ENCODE peak calls at places on chromosomes 6 and 20, in five cellular contexts. W is astrocyte, A is mammary epithelial cell, E is PC-3, K is HepG2. C is an unnamed sample.

GRCh38 chr6:36033935-36034334 is 6.3 kb downstream of the MAPK14 start:
- DNase-seq in W (peak; percentile 41), A (peak; percentile 16), E (peak; percentile 12), K (no peak), C (no peak)

GRCh38 chr20:62688855-62689460 is 19.7 kb upstream of the NTSR1 start:
- DNase-seq in W (peak; percentile 6), A (peak; percentile 24), E (no peak), K (peak; percentile 29), C (no peak)

GRCh38 chr20:39849664-39850063 is 839.4 kb downstream of the MAFB start:
- DNase-seq in W (peak; percentile 93), A (peak; percentile 88), E (no peak), K (no peak), C (no peak)

GRCh38 chr6:166516256-166516655 is 70.2 kb downstream of the RAMACL start:
- DNase-seq in W (no peak), A (no peak), E (no peak), K (no peak), C (no peak)

GRCh38 chr6:137661601-137662000 is 167.4 kb upstream of the OLIG3 start:
- DNase-seq in W (no peak), A (peak; percentile 16), E (peak; percentile 54), K (peak; percentile 48), C (peak; percentile 62)

GRCh38 chr20:20448891-20449290 is 81.0 kb downstream of the INSM1 start:
- DNase-seq in W (no peak), A (no peak), E (no peak), K (no peak), C (no peak)

GRCh38 chr6:27126815-27127537 is 120.5 kb upstream of the PRSS16 start:
- DNase-seq in W (peak; percentile 75), A (peak; percentile 87), E (peak; percentile 95), K (peak; percentile 85), C (peak; percentile 88)

GRCh38 chr6:89708316-89708715 is 69.8 kb upstream of the LYRM2 start:
- DNase-seq in W (no peak), A (no peak), E (no peak), K (peak; percentile 39), C (no peak)

GRCh38 chr6:37433657-37434271 is 743 bp downstream of the CMTR1 start:
- DNase-seq in W (no peak), A (peak; percentile 39), E (no peak), K (peak; percentile 16), C (peak; percentile 46)

GRCh38 chr20:44442298-44443070 is 33.2 kb upstream of the TTPAL start:
- DNase-seq in W (no peak), A (no peak), E (no peak), K (no peak), C (no peak)

GRCh38 chr6:17470953-17471335 is 77.5 kb downstream of the CAP2 start:
- DNase-seq in W (peak; percentile 69), A (no peak), E (peak; percentile 9), K (no peak), C (no peak)

GRCh38 chr6:16406966-16407365 is 168.6 kb downstream of the GMPR start:
- DNase-seq in W (peak; percentile 32), A (no peak), E (no peak), K (no peak), C (no peak)

GRCh38 chr6:150528648-150529285 is 70.9 kb upstream of the PLEKHG1 start:
- DNase-seq in W (peak; percentile 53), A (peak; percentile 22), E (no peak), K (no peak), C (no peak)

GRCh38 chr6:97885844-97886243 is 602.8 kb upstream of the MMS22L start:
- DNase-seq in W (no peak), A (no peak), E (no peak), K (no peak), C (no peak)

GRCh38 chr6:147190556-147190955 is 13.7 kb upstream of the STXBP5 start:
- DNase-seq in W (peak; percentile 15), A (no peak), E (no peak), K (no peak), C (no peak)

GRCh38 chr6:33977606-33978438 is 168.1 kb downstream of the GRM4 start:
- DNase-seq in W (no peak), A (no peak), E (no peak), K (no peak), C (no peak)

GRCh38 chr20:10536531-10536930 is 101.4 kb downstream of the SLX4IP start:
- DNase-seq in W (no peak), A (no peak), E (peak; percentile 73), K (peak; percentile 61), C (peak; percentile 15)

GRCh38 chr6:158415666-158416065 is 103.4 kb downstream of the TULP4 start:
- DNase-seq in W (peak; percentile 63), A (no peak), E (no peak), K (no peak), C (no peak)

GRCh38 chr20:21388566-21388965 is 8.8 kb downstream of the NKX2-4 start:
- DNase-seq in W (no peak), A (no peak), E (no peak), K (no peak), C (no peak)

GRCh38 chr6:108559884-108560462 is 744 bp upstream of the FOXO3 start:
- DNase-seq in W (peak; percentile 78), A (peak; percentile 75), E (peak; percentile 50), K (peak; percentile 39), C (peak; percentile 65)

GRCh38 chr6:90816764-90817163 is 229.9 kb upstream of the MAP3K7 start:
- DNase-seq in W (no peak), A (no peak), E (no peak), K (no peak), C (no peak)

GRCh38 chr6:137882225-137882961 is 15.3 kb downstream of the TNFAIP3 start:
- DNase-seq in W (no peak), A (peak; percentile 44), E (no peak), K (no peak), C (no peak)

GRCh38 chr6:101853226-101853625 is 459.7 kb downstream of the GRIK2 start:
- DNase-seq in W (no peak), A (no peak), E (no peak), K (no peak), C (no peak)

GRCh38 chr6:113645576-113645970 is 211.6 kb upstream of the MARCKS start:
- DNase-seq in W (peak; percentile 99), A (peak; percentile 98), E (peak; percentile 74), K (peak; percentile 62), C (no peak)

GRCh38 chr6:26536571-26537159 is 1.5 kb upstream of the HMGN4 start:
- DNase-seq in W (peak; percentile 69), A (peak; percentile 26), E (peak; percentile 19), K (peak; percentile 35), C (peak; percentile 78)

GRCh38 chr6:118860880-118861279 is 33.1 kb upstream of the ASF1A start:
- DNase-seq in W (no peak), A (no peak), E (no peak), K (no peak), C (no peak)

GRCh38 chr6:118860363-118860762 is 33.6 kb upstream of the ASF1A start:
- DNase-seq in W (no peak), A (no peak), E (no peak), K (no peak), C (no peak)

GRCh38 chr6:118856301-118856700 is 37.7 kb upstream of the ASF1A start:
- DNase-seq in W (no peak), A (no peak), E (no peak), K (no peak), C (no peak)

GRCh38 chr6:118862443-118862842 is 31.5 kb upstream of the ASF1A start:
- DNase-seq in W (no peak), A (no peak), E (no peak), K (no peak), C (no peak)

DNA sequence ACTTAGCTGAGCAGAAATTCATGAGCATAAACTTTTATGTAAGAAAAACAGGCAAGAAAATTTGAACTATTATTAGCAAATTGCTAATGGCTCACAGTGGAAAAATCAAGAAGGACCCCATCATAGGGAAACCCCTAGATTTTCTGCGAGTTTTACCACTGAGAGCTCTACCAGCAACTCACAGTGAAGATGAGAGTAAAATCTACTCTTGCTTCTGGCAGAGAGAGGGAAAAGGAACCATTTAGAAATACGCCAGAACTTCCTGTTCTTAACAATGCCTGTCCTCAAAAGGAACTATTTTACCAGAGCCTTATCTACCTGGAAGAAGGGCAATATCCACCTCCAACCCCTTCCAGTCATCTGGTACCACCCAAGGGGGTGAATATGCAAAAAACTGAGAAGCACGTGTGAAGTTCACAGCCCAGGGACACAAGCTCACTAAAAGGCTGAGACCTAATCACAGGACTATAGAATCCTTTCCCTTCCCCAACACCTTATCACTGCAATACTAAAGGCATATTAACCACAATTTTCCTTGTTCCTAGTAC is 34.4 kb upstream of the ASF1A start:
- DNase-seq in W (no peak), A (no peak), E (no peak), K (no peak), C (no peak)
- H3K4me2 ChIP-seq in W (no peak overlapping the region), A (no peak overlapping the region), E (no peak overlapping the region), K (no peak overlapping the region), C (no peak overlapping the region)

GRCh38 chr6:116881236-116881635 is 4.2 kb downstream of the RFX6 start:
- DNase-seq in W (no peak), A (no peak), E (peak; percentile 53), K (peak; percentile 9), C (no peak)

GRCh38 chr6:116876635-116877611 is at the start of gene RFX6:
- DNase-seq in W (no peak), A (no peak), E (no peak), K (no peak), C (no peak)

GRCh38 chr6:116872771-116873170 is 4.3 kb upstream of the RFX6 start:
- DNase-seq in W (no peak), A (no peak), E (no peak), K (no peak), C (no peak)

GRCh38 chr6:116876107-116876506 is 935 bp upstream of the RFX6 start:
- DNase-seq in W (no peak), A (no peak), E (no peak), K (no peak), C (no peak)

GRCh38 chr6:116877743-116878142 is 701 bp downstream of the RFX6 start:
- DNase-seq in W (no peak), A (no peak), E (peak; percentile 17), K (no peak), C (no peak)
- TF ChIP-seq EZH2 in W (no peak), A (peak; percentile 67), E (no peak), K (no peak), C (no peak)

GRCh38 chr6:55578537-55579363 is at the start of gene HMGCLL1:
- DNase-seq in W (no peak), A (peak; percentile 14), E (peak; percentile 17), K (no peak), C (no peak)
- H3K4me2 ChIP-seq in W (peak within 1 kb of the TSS; percentile 86), A (peak within 1 kb of the TSS; percentile 87), E (peak within 1 kb of the TSS; percentile 75), K (peak within 1 kb of the TSS; percentile 22), C (no peak within 1 kb of the TSS)

DNA sequence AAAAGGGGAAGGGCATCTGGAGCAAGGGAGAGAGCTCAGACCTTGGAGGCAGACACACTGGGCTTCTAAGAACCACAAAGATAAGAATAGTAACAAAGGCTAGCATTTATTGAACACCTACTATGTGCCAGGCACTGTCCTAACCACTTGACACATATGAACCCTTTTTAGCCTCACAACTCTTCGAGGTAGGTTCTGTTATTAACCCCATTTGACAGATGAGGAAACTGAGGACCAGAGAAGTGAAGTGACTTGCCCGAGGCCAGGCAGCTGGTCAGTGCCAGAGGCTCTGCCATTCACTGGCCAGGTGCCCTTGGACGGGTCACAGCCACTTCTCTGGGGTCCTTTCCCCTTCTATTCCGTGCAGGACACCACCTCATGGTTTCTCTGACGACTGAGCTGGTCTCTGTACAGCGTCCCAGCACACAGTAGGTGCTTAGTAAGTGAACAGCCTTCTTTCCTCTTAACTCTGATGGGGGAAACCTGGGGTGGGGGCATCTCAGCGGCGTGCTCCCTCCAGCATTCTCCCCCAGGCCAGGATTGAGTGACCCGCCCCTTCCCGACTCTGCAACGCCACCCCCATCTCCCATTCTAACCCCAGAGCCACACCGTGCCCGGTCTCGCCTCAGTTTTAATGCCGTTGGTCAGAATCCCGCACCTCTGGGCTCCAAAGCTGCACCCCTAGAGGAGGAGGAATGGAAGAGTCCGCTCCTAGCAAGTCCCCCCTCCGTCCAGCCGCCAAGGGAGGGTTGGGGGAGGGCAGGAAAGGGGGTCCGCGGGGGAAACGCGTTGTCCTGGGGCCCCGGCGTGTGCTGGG is 55.7 kb downstream of the CD40 start:
- DNase-seq in W (no peak), A (no peak), E (no peak), K (no peak), C (no peak)
- TF ChIP-seq EZH2 in W (no peak), A (no peak), E (no peak), K (peak; percentile 29), C (no peak)

C was measured in MM.1S.